ENCODE peak calls at places on chromosomes 4 and X, in ten cellular contexts. Q, F, V, H, C, X, B, L, I and S are unnamed samples.

GRCh38 chrX:6226053-6226645 is 2.5 kb downstream of the NLGN4X start:
- DNase-seq in Q (peak), F (no peak), V (no peak), H (no peak), C (no peak), X (no peak), B (no peak), L (peak), I (no peak), S (no peak)

GRCh38 chrX:104712515-104712914 is 146.5 kb downstream of the IL1RAPL2 start:
- DNase-seq in Q (no peak), F (no peak), V (no peak), H (peak), C (no peak), X (no peak), B (no peak), L (no peak), I (no peak), S (no peak)

GRCh38 chr4:67052981-67053380 is 492.3 kb downstream of the CENPC start:
- DNase-seq in Q (no peak), F (peak), V (peak), H (no peak), C (no peak), X (peak), B (no peak), L (no peak), I (no peak), S (no peak)

GRCh38 chrX:50049228-50049627 is 126.8 kb downstream of the CLCN5 start:
- DNase-seq in Q (no peak), F (no peak), V (no peak), H (peak), C (no peak), X (no peak), B (no peak), L (no peak), I (no peak), S (no peak)

GRCh38 chr4:39025552-39026085 is 6.6 kb downstream of the TMEM156 start:
- DNase-seq in Q (no peak), F (no peak), V (no peak), H (peak), C (no peak), X (no peak), B (peak), L (no peak), I (no peak), S (no peak)

GRCh38 chrX:17005712-17006372 is 59.4 kb downstream of the REPS2 start:
- DNase-seq in Q (no peak), F (no peak), V (no peak), H (peak), C (no peak), X (no peak), B (peak), L (no peak), I (no peak), S (no peak)

GRCh38 chr4:21879187-21879586 is 69.4 kb downstream of the KCNIP4 start:
- DNase-seq in Q (no peak), F (no peak), V (no peak), H (no peak), C (no peak), X (peak), B (peak), L (peak), I (no peak), S (no peak)

GRCh38 chr4:86500527-86500926 is 93.6 kb upstream of the PTPN13 start:
- DNase-seq in Q (no peak), F (no peak), V (no peak), H (peak), C (no peak), X (no peak), B (no peak), L (no peak), I (no peak), S (no peak)

GRCh38 chrX:23817979-23818336 is 35.0 kb downstream of the SAT1 start:
- DNase-seq in Q (no peak), F (no peak), V (no peak), H (no peak), C (no peak), X (no peak), B (no peak), L (no peak), I (no peak), S (no peak)

GRCh38 chr4:38803833-38804653 is 548 bp downstream of the TLR1 start:
- DNase-seq in Q (no peak), F (no peak), V (no peak), H (no peak), C (no peak), X (no peak), B (peak), L (no peak), I (no peak), S (no peak)

GRCh38 chr4:173656898-173657297 is 126.9 kb upstream of the HAND2 start:
- DNase-seq in Q (no peak), F (no peak), V (no peak), H (no peak), C (no peak), X (no peak), B (no peak), L (no peak), I (no peak), S (no peak)

GRCh38 chrX:130772313-130773140 is 130.5 kb downstream of the ENOX2 start:
- DNase-seq in Q (no peak), F (peak), V (peak), H (peak), C (no peak), X (peak), B (no peak), L (peak), I (no peak), S (peak)

GRCh38 chr4:152462047-152462446 is 73.8 kb downstream of the FBXW7 start:
- DNase-seq in Q (no peak), F (no peak), V (no peak), H (no peak), C (no peak), X (no peak), B (peak), L (no peak), I (no peak), S (no peak)

GRCh38 chr4:48137766-48138349 is 3.8 kb upstream of the TXK start:
- DNase-seq in Q (no peak), F (no peak), V (no peak), H (no peak), C (no peak), X (no peak), B (no peak), L (no peak), I (no peak), S (no peak)

GRCh38 chr4:85955614-85956295 is 404.1 kb downstream of the MAPK10 start:
- DNase-seq in Q (no peak), F (no peak), V (no peak), H (no peak), C (no peak), X (no peak), B (no peak), L (no peak), I (no peak), S (no peak)

GRCh38 chrX:38999099-38999498 is 197.8 kb downstream of the MID1IP1 start:
- DNase-seq in Q (no peak), F (no peak), V (no peak), H (no peak), C (no peak), X (no peak), B (no peak), L (no peak), I (no peak), S (no peak)